ENCODE peak calls at places on chromosomes 7 and 10, in ten cellular contexts. C is keratinocyte; A is sigmoid colon; J is GM10248; O is lower leg skin; X is AG09319; R is choroid plexus epithelial cell; H is H9; D is CD4-positive, alpha-beta T cell; U is astrocyte of the spinal cord. I is an unnamed sample.

GRCh38 chr7:30845426-30846135 is 66.1 kb upstream of the AQP1 start:
- DNase-seq in C (no peak), A (peak; percentile 85), J (no peak), O (peak; percentile 84), X (no peak), R (peak; percentile 37), H (no peak), D (no peak), U (peak; percentile 33), I (no peak)

GRCh38 chr10:114009281-114009996 is 34.2 kb upstream of the ADRB1 start:
- DNase-seq in C (no peak), A (no peak), J (no peak), O (no peak), X (no peak), R (no peak), H (no peak), D (no peak), U (no peak), I (no peak)

GRCh38 chr10:96222908-96223307 is 48.5 kb downstream of the BLNK start:
- DNase-seq in C (no peak), A (no peak), J (no peak), O (no peak), X (no peak), R (no peak), H (no peak), D (no peak), U (no peak), I (no peak)

GRCh38 chr7:13822678-13823077 is 166.8 kb downstream of the ETV1 start:
- DNase-seq in C (no peak), A (no peak), J (no peak), O (no peak), X (no peak), R (no peak), H (no peak), D (no peak), U (no peak), I (no peak)

GRCh38 chr10:124048371-124049290 is 44.8 kb downstream of the CHST15 start:
- DNase-seq in C (no peak), A (no peak), J (no peak), O (no peak), X (no peak), R (peak; percentile 92), H (no peak), D (no peak), U (peak; percentile 84), I (no peak)

GRCh38 chr10:47076949-47077348 is 165.7 kb downstream of the PTPN20 start:
- DNase-seq in C (no peak), A (no peak), J (no peak), O (no peak), X (no peak), R (no peak), H (no peak), D (no peak), U (no peak), I (no peak)

GRCh38 chr7:636396-636795 is 90.1 kb upstream of the DNAAF5 start:
- DNase-seq in C (no peak), A (no peak), J (no peak), O (no peak), X (no peak), R (peak; percentile 38), H (no peak), D (peak; percentile 38), U (no peak), I (no peak)

GRCh38 chr10:116198636-116199035 is 74.4 kb downstream of the GFRA1 start:
- DNase-seq in C (no peak), A (no peak), J (no peak), O (no peak), X (no peak), R (no peak), H (peak; percentile 2), D (no peak), U (no peak), I (no peak)

DNA sequence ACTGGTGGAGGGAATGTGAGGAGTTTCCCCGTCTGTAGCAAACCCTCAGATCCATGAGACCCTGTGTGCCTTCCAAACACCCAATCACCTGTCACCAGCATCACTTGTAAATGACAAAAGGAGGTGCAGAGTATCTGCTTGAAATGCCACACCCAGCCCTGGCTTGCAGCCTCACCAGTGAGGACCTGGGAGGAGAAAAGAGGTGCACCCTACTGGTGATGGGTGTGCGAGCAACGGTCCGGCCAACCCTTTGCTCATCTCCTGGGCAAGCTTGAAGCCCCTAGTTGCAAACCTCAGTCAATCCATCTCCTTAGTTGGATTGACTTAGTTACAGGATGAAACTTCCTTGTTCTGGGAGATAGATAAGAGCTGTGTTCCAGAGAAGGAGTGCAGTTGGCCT is 62.4 kb upstream of the WAPL start:
- DNase-seq in C (no peak), A (no peak), J (peak; percentile 58), O (no peak), X (no peak), R (no peak), H (peak; percentile 76), D (no peak), U (no peak), I (no peak)
- TF ChIP-seq CTCF in C (peak; percentile 27), A (no peak), J (peak; percentile 43), O (no peak), X (no peak), R (peak; percentile 31), H (peak; percentile 53), D (peak; percentile 16), U (no peak), I (no peak)

DNA sequence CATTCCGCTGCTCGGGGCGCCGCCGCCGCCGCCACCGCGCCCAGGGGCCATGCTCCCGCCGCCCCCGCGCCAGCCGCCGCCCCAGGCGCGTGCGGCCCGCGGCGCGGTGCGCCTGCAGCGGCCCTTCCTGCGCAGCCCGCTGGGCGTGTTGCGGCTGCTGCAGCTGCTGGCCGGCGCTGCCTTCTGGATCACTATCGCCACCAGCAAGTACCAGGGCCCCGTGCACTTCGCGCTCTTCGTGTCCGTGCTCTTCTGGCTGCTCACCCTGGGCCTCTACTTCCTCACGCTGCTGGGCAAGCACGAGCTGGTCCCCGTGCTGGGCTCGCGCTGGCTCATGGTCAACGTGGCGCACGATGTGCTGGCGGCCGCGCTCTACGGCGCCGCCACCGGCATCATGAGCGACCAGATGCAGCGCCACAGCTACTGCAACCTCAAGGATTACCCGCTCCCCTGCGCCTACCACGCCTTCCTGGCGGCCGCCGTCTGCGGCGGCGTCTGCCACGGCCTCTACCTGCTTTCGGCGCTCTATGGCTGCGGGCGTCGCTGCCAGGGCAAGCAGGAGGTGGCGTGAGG is 384 bp downstream of the MARVELD1 start:
- DNase-seq in C (no peak), A (peak; percentile 88), J (peak; percentile 80), O (peak; percentile 93), X (no peak), R (peak; percentile 76), H (peak; percentile 77), D (peak; percentile 35), U (peak; percentile 82), I (peak; percentile 44)
- TF ChIP-seq CTCF in C (peak; percentile 12), A (no peak), J (peak; percentile 28), O (no peak), X (peak; percentile 25), R (peak; percentile 38), H (peak; percentile 32), D (no peak), U (peak; percentile 40), I (peak; percentile 36)

GRCh38 chr10:82813856-82814255 is 938.9 kb downstream of the NRG3 start:
- DNase-seq in C (no peak), A (no peak), J (no peak), O (no peak), X (no peak), R (peak; percentile 10), H (no peak), D (no peak), U (peak; percentile 47), I (no peak)

GRCh38 chr10:82815680-82816079 is 940.7 kb downstream of the NRG3 start:
- DNase-seq in C (no peak), A (no peak), J (no peak), O (no peak), X (no peak), R (no peak), H (no peak), D (no peak), U (no peak), I (no peak)

GRCh38 chr10:82814635-82815034 is 939.6 kb downstream of the NRG3 start:
- DNase-seq in C (no peak), A (no peak), J (no peak), O (no peak), X (no peak), R (peak; percentile 2), H (no peak), D (no peak), U (peak; percentile 13), I (no peak)

GRCh38 chr10:82811621-82812020 is 936.6 kb downstream of the NRG3 start:
- DNase-seq in C (no peak), A (no peak), J (peak; percentile 12), O (no peak), X (no peak), R (peak; percentile 10), H (peak; percentile 56), D (no peak), U (no peak), I (no peak)
- TF ChIP-seq CTCF in C (peak; percentile 46), A (no peak), J (peak; percentile 13), O (no peak), X (peak; percentile 32), R (peak; percentile 42), H (peak; percentile 82), D (no peak), U (peak; percentile 44), I (peak; percentile 46)

GRCh38 chr7:132336797-132337196 is 239.5 kb downstream of the PLXNA4 start:
- DNase-seq in C (no peak), A (no peak), J (no peak), O (no peak), X (no peak), R (no peak), H (no peak), D (no peak), U (no peak), I (no peak)
- TF ChIP-seq CTCF in C (no peak), A (no peak), J (no peak), O (no peak), X (no peak), R (no peak), H (no peak), D (no peak), U (no peak), I (no peak)

GRCh38 chr7:142657376-142657775 is 91.9 kb upstream of the PRSS1 start:
- DNase-seq in C (no peak), A (no peak), J (no peak), O (no peak), X (no peak), R (no peak), H (no peak), D (no peak), U (no peak), I (no peak)

GRCh38 chr7:142654398-142654797 is 94.9 kb upstream of the PRSS1 start:
- DNase-seq in C (no peak), A (no peak), J (no peak), O (no peak), X (no peak), R (no peak), H (no peak), D (no peak), U (no peak), I (no peak)
- TF ChIP-seq CTCF in C (no peak), A (no peak), J (no peak), O (no peak), X (no peak), R (no peak), H (no peak), D (no peak), U (no peak), I (no peak)

I was measured in progenitor cell of endocrine pancreas.